ENCODE peak calls at places on chromosome 16, in seven cellular contexts. One of them, this sample, is unnamed.
A peak's percentile ranks its signal among the peaks of the same experiment; 100 is the strongest.

GRCh38 chr16:82020051-82020450 is 8.8 kb upstream of the SDR42E1 start:
- DNase-seq in progenitor cell of endocrine pancreas: no peak
- DNase-seq in stomach: no peak
- DNase-seq in foreskin fibroblast: no peak
- DNase-seq in pancreas: no peak
- DNase-seq in epithelial cell of esophagus: no peak
- DNase-seq in LNCaP clone FGC: no peak
- DNase-seq in this sample: no peak

GRCh38 chr16:2208308-2208707 is 2.4 kb downstream of the BRICD5 start:
- DNase-seq in pancreas: no peak
- DNase-seq in stomach: no peak
- DNase-seq in epithelial cell of esophagus: no peak
- DNase-seq in LNCaP clone FGC: no peak
- DNase-seq in progenitor cell of endocrine pancreas: no peak
- DNase-seq in foreskin fibroblast: no peak
- DNase-seq in this sample: no peak

GRCh38 chr16:56195151-56195550 is 3.9 kb downstream of the GNAO1 start:
- DNase-seq in LNCaP clone FGC: peak; percentile 49
- DNase-seq in progenitor cell of endocrine pancreas: no peak
- DNase-seq in pancreas: no peak
- DNase-seq in foreskin fibroblast: no peak
- DNase-seq in epithelial cell of esophagus: no peak
- DNase-seq in stomach: no peak
- DNase-seq in this sample: no peak

GRCh38 chr16:54136276-54136625 is 150.3 kb downstream of the IRX3 start:
- DNase-seq in foreskin fibroblast: peak; percentile 55
- DNase-seq in pancreas: no peak
- DNase-seq in progenitor cell of endocrine pancreas: no peak
- DNase-seq in LNCaP clone FGC: no peak
- DNase-seq in epithelial cell of esophagus: peak; percentile 67
- DNase-seq in stomach: no peak
- DNase-seq in this sample: no peak

GRCh38 chr16:2490190-2491105 is 15.5 kb downstream of the TBC1D24 start:
- DNase-seq in pancreas: no peak
- DNase-seq in progenitor cell of endocrine pancreas: no peak
- DNase-seq in foreskin fibroblast: no peak
- DNase-seq in epithelial cell of esophagus: no peak
- DNase-seq in LNCaP clone FGC: no peak
- DNase-seq in stomach: no peak
- DNase-seq in this sample: no peak

GRCh38 chr16:75265911-75266701 is 14.7 kb upstream of the BCAR1 start:
- DNase-seq in pancreas: peak; percentile 76
- DNase-seq in progenitor cell of endocrine pancreas: peak; percentile 91
- DNase-seq in LNCaP clone FGC: peak; percentile 76
- DNase-seq in stomach: peak; percentile 89
- DNase-seq in foreskin fibroblast: peak; percentile 88
- DNase-seq in epithelial cell of esophagus: peak; percentile 40
- DNase-seq in this sample: peak; percentile 96

GRCh38 chr16:25052530-25052929 is 37.4 kb upstream of the ARHGAP17 start:
- DNase-seq in LNCaP clone FGC: no peak
- DNase-seq in epithelial cell of esophagus: no peak
- DNase-seq in pancreas: no peak
- DNase-seq in foreskin fibroblast: no peak
- DNase-seq in stomach: peak; percentile 44
- DNase-seq in progenitor cell of endocrine pancreas: no peak
- DNase-seq in this sample: no peak

GRCh38 chr16:66612422-66612821 is 7.9 kb downstream of the CMTM3 start:
- DNase-seq in foreskin fibroblast: no peak
- DNase-seq in LNCaP clone FGC: no peak
- DNase-seq in pancreas: peak; percentile 89
- DNase-seq in epithelial cell of esophagus: no peak
- DNase-seq in stomach: no peak
- DNase-seq in progenitor cell of endocrine pancreas: no peak
- DNase-seq in this sample: no peak

GRCh38 chr16:86882586-86883280 is 304.4 kb downstream of the FOXL1 start:
- DNase-seq in progenitor cell of endocrine pancreas: no peak
- DNase-seq in LNCaP clone FGC: no peak
- DNase-seq in pancreas: no peak
- DNase-seq in stomach: no peak
- DNase-seq in epithelial cell of esophagus: peak; percentile 70
- DNase-seq in foreskin fibroblast: peak; percentile 93
- DNase-seq in this sample: no peak

GRCh38 chr16:56611281-56611833 is 3.0 kb downstream of the MT2A start:
- DNase-seq in stomach: peak; percentile 69
- DNase-seq in pancreas: peak; percentile 65
- DNase-seq in foreskin fibroblast: peak; percentile 80
- DNase-seq in LNCaP clone FGC: no peak
- DNase-seq in progenitor cell of endocrine pancreas: no peak
- DNase-seq in epithelial cell of esophagus: no peak
- DNase-seq in this sample: no peak

GRCh38 chr16:89052824-89053724 is 40.6 kb upstream of the ACSF3 start:
- DNase-seq in progenitor cell of endocrine pancreas: no peak
- DNase-seq in epithelial cell of esophagus: peak; percentile 70
- DNase-seq in foreskin fibroblast: no peak
- DNase-seq in LNCaP clone FGC: peak; percentile 47
- DNase-seq in pancreas: no peak
- DNase-seq in stomach: peak; percentile 88
- DNase-seq in this sample: no peak

GRCh38 chr16:29848420-29849297 is 14.4 kb downstream of the CDIPT start:
- DNase-seq in epithelial cell of esophagus: peak; percentile 69
- DNase-seq in LNCaP clone FGC: no peak
- DNase-seq in progenitor cell of endocrine pancreas: peak; percentile 53
- DNase-seq in stomach: peak; percentile 81
- DNase-seq in foreskin fibroblast: peak; percentile 82
- DNase-seq in pancreas: peak; percentile 65
- DNase-seq in this sample: peak; percentile 82

GRCh38 chr16:84942786-84943185 is 68.5 kb downstream of the ZDHHC7 start:
- DNase-seq in progenitor cell of endocrine pancreas: no peak
- DNase-seq in foreskin fibroblast: peak; percentile 36
- DNase-seq in LNCaP clone FGC: no peak
- DNase-seq in stomach: no peak
- DNase-seq in pancreas: no peak
- DNase-seq in epithelial cell of esophagus: no peak
- DNase-seq in this sample: no peak

GRCh38 chr16:86391987-86392386 is 118.3 kb upstream of the FOXF1 start:
- DNase-seq in foreskin fibroblast: peak; percentile 79
- DNase-seq in pancreas: no peak
- DNase-seq in progenitor cell of endocrine pancreas: no peak
- DNase-seq in epithelial cell of esophagus: no peak
- DNase-seq in LNCaP clone FGC: no peak
- DNase-seq in stomach: no peak
- DNase-seq in this sample: no peak

GRCh38 chr16:19419691-19420060 is 2.0 kb downstream of the TMC5 start:
- DNase-seq in LNCaP clone FGC: no peak
- DNase-seq in stomach: peak; percentile 41
- DNase-seq in progenitor cell of endocrine pancreas: no peak
- DNase-seq in epithelial cell of esophagus: peak; percentile 89
- DNase-seq in foreskin fibroblast: no peak
- DNase-seq in pancreas: no peak
- DNase-seq in this sample: no peak

GRCh38 chr16:19885456-19886060 is 910 bp upstream of the GPRC5B start:
- DNase-seq in pancreas: peak; percentile 45
- DNase-seq in progenitor cell of endocrine pancreas: no peak
- DNase-seq in foreskin fibroblast: no peak
- DNase-seq in LNCaP clone FGC: no peak
- DNase-seq in epithelial cell of esophagus: no peak
- DNase-seq in stomach: no peak
- DNase-seq in this sample: no peak

GRCh38 chr16:25097304-25097988 is 14.1 kb upstream of the LCMT1 start:
- DNase-seq in epithelial cell of esophagus: no peak
- DNase-seq in stomach: no peak
- DNase-seq in pancreas: no peak
- DNase-seq in progenitor cell of endocrine pancreas: no peak
- DNase-seq in foreskin fibroblast: peak; percentile 44
- DNase-seq in LNCaP clone FGC: no peak
- DNase-seq in this sample: no peak

GRCh38 chr16:80804061-80804450 is 342 bp downstream of the CDYL2 start:
- DNase-seq in pancreas: peak; percentile 58
- DNase-seq in progenitor cell of endocrine pancreas: no peak
- DNase-seq in epithelial cell of esophagus: peak; percentile 47
- DNase-seq in LNCaP clone FGC: no peak
- DNase-seq in stomach: no peak
- DNase-seq in foreskin fibroblast: peak; percentile 81
- DNase-seq in this sample: no peak

GRCh38 chr16:57175896-57176295 is 9.9 kb downstream of the PSME3IP1 start:
- DNase-seq in stomach: no peak
- DNase-seq in LNCaP clone FGC: no peak
- DNase-seq in foreskin fibroblast: no peak
- DNase-seq in progenitor cell of endocrine pancreas: no peak
- DNase-seq in epithelial cell of esophagus: no peak
- DNase-seq in pancreas: no peak
- DNase-seq in this sample: no peak

GRCh38 chr16:89244754-89245153 is 27.3 kb downstream of the ZNF778 start:
- DNase-seq in LNCaP clone FGC: no peak
- DNase-seq in progenitor cell of endocrine pancreas: no peak
- DNase-seq in foreskin fibroblast: no peak
- DNase-seq in pancreas: no peak
- DNase-seq in epithelial cell of esophagus: no peak
- DNase-seq in stomach: no peak
- DNase-seq in this sample: no peak

DNA sequence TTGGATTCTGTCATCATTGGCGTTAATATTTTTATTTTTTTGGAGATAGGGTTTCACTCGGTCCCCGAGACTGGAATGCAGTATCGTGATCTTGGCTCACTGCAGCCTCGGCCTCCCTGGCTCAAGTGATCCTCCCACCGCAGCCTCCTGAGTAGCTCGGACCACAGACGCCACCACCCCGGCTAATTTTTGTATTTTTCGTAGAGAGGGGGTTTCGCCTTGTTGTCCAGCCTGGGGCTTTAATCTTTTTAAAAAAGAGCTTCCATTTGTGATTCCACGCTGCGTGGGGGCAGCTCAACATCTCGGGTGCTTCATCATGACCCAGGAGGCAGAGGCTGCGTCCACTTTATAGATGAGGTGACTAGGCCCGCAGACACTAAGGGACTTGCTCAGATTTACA is 1.5 kb downstream of the BANP start:
- DNase-seq in stomach: no peak
- DNase-seq in pancreas: no peak
- DNase-seq in foreskin fibroblast: no peak
- DNase-seq in LNCaP clone FGC: no peak
- DNase-seq in epithelial cell of esophagus: no peak
- DNase-seq in progenitor cell of endocrine pancreas: no peak
- DNase-seq in this sample: no peak
- TF ChIP-seq CTCF in stomach: no peak
- TF ChIP-seq CTCF in pancreas: no peak
- TF ChIP-seq CTCF in foreskin fibroblast: no peak
- TF ChIP-seq CTCF in LNCaP clone FGC: no peak
- TF ChIP-seq CTCF in epithelial cell of esophagus: no peak
- TF ChIP-seq CTCF in progenitor cell of endocrine pancreas: no peak
- TF ChIP-seq CTCF in this sample: no peak

GRCh38 chr16:49348408-49349176 is 25.0 kb upstream of the C16orf78 start:
- DNase-seq in progenitor cell of endocrine pancreas: no peak
- DNase-seq in stomach: no peak
- DNase-seq in pancreas: no peak
- DNase-seq in LNCaP clone FGC: no peak
- DNase-seq in foreskin fibroblast: no peak
- DNase-seq in epithelial cell of esophagus: no peak
- DNase-seq in this sample: no peak
- TF ChIP-seq CTCF in progenitor cell of endocrine pancreas: no peak
- TF ChIP-seq CTCF in stomach: no peak
- TF ChIP-seq CTCF in pancreas: no peak
- TF ChIP-seq CTCF in LNCaP clone FGC: peak; percentile 28
- TF ChIP-seq CTCF in foreskin fibroblast: no peak
- TF ChIP-seq CTCF in epithelial cell of esophagus: no peak
- TF ChIP-seq CTCF in this sample: peak; percentile 21

GRCh38 chr16:23293016-23293415 is 9.1 kb upstream of the SCNN1B start:
- DNase-seq in pancreas: no peak
- DNase-seq in stomach: no peak
- DNase-seq in LNCaP clone FGC: no peak
- DNase-seq in progenitor cell of endocrine pancreas: no peak
- DNase-seq in epithelial cell of esophagus: no peak
- DNase-seq in foreskin fibroblast: no peak
- DNase-seq in this sample: peak; percentile 35

GRCh38 chr16:23301251-23302044 is 654 bp upstream of the SCNN1B start:
- DNase-seq in stomach: no peak
- DNase-seq in pancreas: no peak
- DNase-seq in LNCaP clone FGC: no peak
- DNase-seq in foreskin fibroblast: no peak
- DNase-seq in progenitor cell of endocrine pancreas: no peak
- DNase-seq in epithelial cell of esophagus: no peak
- DNase-seq in this sample: peak; percentile 5

GRCh38 chr16:23298290-23298689 is 3.8 kb upstream of the SCNN1B start:
- DNase-seq in LNCaP clone FGC: no peak
- DNase-seq in progenitor cell of endocrine pancreas: no peak
- DNase-seq in epithelial cell of esophagus: no peak
- DNase-seq in foreskin fibroblast: no peak
- DNase-seq in stomach: no peak
- DNase-seq in pancreas: no peak
- DNase-seq in this sample: no peak

GRCh38 chr16:23294260-23294659 is 7.8 kb upstream of the SCNN1B start:
- DNase-seq in stomach: no peak
- DNase-seq in pancreas: no peak
- DNase-seq in progenitor cell of endocrine pancreas: no peak
- DNase-seq in foreskin fibroblast: no peak
- DNase-seq in epithelial cell of esophagus: no peak
- DNase-seq in LNCaP clone FGC: no peak
- DNase-seq in this sample: no peak

GRCh38 chr16:23296994-23297393 is 5.1 kb upstream of the SCNN1B start:
- DNase-seq in foreskin fibroblast: no peak
- DNase-seq in stomach: peak; percentile 34
- DNase-seq in epithelial cell of esophagus: peak; percentile 66
- DNase-seq in progenitor cell of endocrine pancreas: no peak
- DNase-seq in LNCaP clone FGC: peak; percentile 65
- DNase-seq in pancreas: no peak
- DNase-seq in this sample: peak; percentile 65
- TF ChIP-seq CTCF in foreskin fibroblast: no peak
- TF ChIP-seq CTCF in stomach: no peak
- TF ChIP-seq CTCF in epithelial cell of esophagus: peak; percentile 52
- TF ChIP-seq CTCF in progenitor cell of endocrine pancreas: peak; percentile 22
- TF ChIP-seq CTCF in LNCaP clone FGC: peak; percentile 52
- TF ChIP-seq CTCF in pancreas: no peak
- TF ChIP-seq CTCF in this sample: peak; percentile 56

DNA sequence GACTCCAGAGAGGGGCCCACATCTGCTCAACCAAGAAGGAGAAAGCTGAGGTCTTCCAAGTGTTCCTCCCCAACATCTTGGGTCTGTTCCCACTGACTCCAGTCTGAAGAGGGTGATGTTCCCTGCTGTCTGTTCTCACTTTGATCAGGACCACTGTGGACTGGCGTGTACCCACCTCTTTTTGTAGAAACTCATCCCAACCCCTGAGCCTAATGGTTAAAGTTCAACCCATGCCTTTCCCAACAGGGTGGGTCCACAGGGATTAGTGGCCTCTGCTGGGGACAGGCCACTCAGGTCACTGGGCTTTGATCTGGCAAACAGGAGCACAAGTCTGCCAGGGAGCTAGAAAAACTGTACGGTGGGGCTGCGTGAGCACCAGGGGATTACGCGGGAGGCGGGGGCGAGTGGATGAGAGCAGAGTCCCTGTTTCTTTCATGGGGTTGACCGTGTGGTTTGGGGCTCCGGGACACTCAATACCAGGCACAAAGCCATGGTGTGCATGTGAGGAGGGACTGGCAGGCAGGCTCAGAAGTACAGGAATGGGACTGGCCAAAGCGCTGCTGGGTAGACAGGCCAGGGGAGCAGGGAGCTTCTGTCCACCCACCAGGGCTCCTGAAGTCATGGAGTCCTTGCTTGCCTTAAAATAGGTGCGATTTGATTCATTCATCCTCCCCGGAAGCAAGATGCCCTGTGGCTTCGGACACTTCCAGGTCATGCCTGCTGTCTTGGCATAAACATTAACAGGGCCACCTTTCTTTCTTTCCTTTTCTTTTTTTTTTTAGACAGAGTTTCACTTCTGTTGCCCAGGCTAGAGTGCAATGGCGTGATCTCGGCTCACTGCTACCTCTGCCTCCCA is at the start of gene CA5A:
- DNase-seq in epithelial cell of esophagus: no peak
- DNase-seq in progenitor cell of endocrine pancreas: no peak
- DNase-seq in pancreas: no peak
- DNase-seq in foreskin fibroblast: no peak
- DNase-seq in LNCaP clone FGC: no peak
- DNase-seq in stomach: no peak
- DNase-seq in this sample: no peak
- TF ChIP-seq CTCF in epithelial cell of esophagus: no peak
- TF ChIP-seq CTCF in progenitor cell of endocrine pancreas: no peak
- TF ChIP-seq CTCF in pancreas: no peak
- TF ChIP-seq CTCF in foreskin fibroblast: no peak
- TF ChIP-seq CTCF in LNCaP clone FGC: no peak
- TF ChIP-seq CTCF in stomach: no peak
- TF ChIP-seq CTCF in this sample: no peak

This sample was measured in GM13977.